ENCODE peak calls at places on chromosomes 4 and X, in seven cellular contexts. C is AG04450, I is kidney epithelial cell, X is B cell, T is thoracic aorta, Z is fibroblast of mammary gland, Y is WERI-Rb-1. A is an unnamed sample.

GRCh38 chrX:40615976-40616375 is 7.3 kb upstream of the MPC1L start:
- DNase-seq in C (no peak), I (no peak), X (no peak), T (no peak), Z (no peak), Y (no peak), A (no peak)

GRCh38 chr4:160351018-160351417 is 1248.1 kb downstream of the RAPGEF2 start:
- DNase-seq in C (no peak), I (no peak), X (no peak), T (no peak), Z (no peak), Y (no peak), A (no peak)

GRCh38 chr4:3688018-3688998 is 77.9 kb upstream of the ADRA2C start:
- DNase-seq in C (no peak), I (no peak), X (no peak), T (no peak), Z (no peak), Y (no peak), A (no peak)

GRCh38 chrX:111876646-111877045 is 665 bp downstream of the TRPC5OS start:
- DNase-seq in C (no peak), I (no peak), X (no peak), T (no peak), Z (no peak), Y (no peak), A (no peak)

GRCh38 chr4:117324851-117325491 is 239.6 kb upstream of the TRAM1L1 start:
- DNase-seq in C (peak), I (peak), X (no peak), T (no peak), Z (peak), Y (no peak), A (no peak)

GRCh38 chrX:87571965-87572364 is 54.4 kb downstream of the KLHL4 start:
- DNase-seq in C (no peak), I (no peak), X (no peak), T (no peak), Z (peak), Y (no peak), A (no peak)

GRCh38 chr4:48779095-48779997 is 733 bp downstream of the FRYL start:
- DNase-seq in C (no peak), I (no peak), X (peak), T (no peak), Z (peak), Y (peak), A (peak)

GRCh38 chr4:24511371-24512063 is 72.8 kb downstream of the DHX15 start:
- DNase-seq in C (peak), I (no peak), X (no peak), T (no peak), Z (no peak), Y (no peak), A (no peak)

GRCh38 chr4:176261481-176261880 is 7.5 kb downstream of the ASB5 start:
- DNase-seq in C (peak), I (no peak), X (no peak), T (no peak), Z (peak), Y (no peak), A (no peak)

GRCh38 chr4:183888564-183888963 is 16.5 kb upstream of the STOX2 start:
- DNase-seq in C (no peak), I (no peak), X (no peak), T (no peak), Z (no peak), Y (no peak), A (no peak)

GRCh38 chrX:112941209-112941788 is 100.7 kb upstream of the AMOT start:
- DNase-seq in C (no peak), I (no peak), X (peak), T (no peak), Z (no peak), Y (no peak), A (peak)

GRCh38 chrX:8783100-8784098 is 17.8 kb downstream of the FAM9A start:
- DNase-seq in C (no peak), I (no peak), X (peak), T (no peak), Z (peak), Y (no peak), A (no peak)

GRCh38 chrX:17164936-17165335 is 210.1 kb upstream of the NHS start:
- DNase-seq in C (no peak), I (no peak), X (no peak), T (no peak), Z (peak), Y (no peak), A (no peak)

GRCh38 chrX:1767026-1767425 is 152.2 kb downstream of the ASMT start:
- DNase-seq in C (no peak), I (no peak), X (no peak), T (no peak), Z (no peak), Y (no peak), A (no peak)

GRCh38 chrX:38803609-38804480 is 2.6 kb downstream of the MID1IP1 start:
- DNase-seq in C (no peak), I (no peak), X (peak), T (peak), Z (peak), Y (peak), A (peak)

GRCh38 chr4:94332983-94333590 is 9.5 kb downstream of the HPGDS start:
- DNase-seq in C (no peak), I (no peak), X (no peak), T (no peak), Z (no peak), Y (no peak), A (no peak)

GRCh38 chr4:124144302-124144701 is 568.2 kb downstream of the ANKRD50 start:
- DNase-seq in C (no peak), I (peak), X (no peak), T (no peak), Z (peak), Y (no peak), A (no peak)

GRCh38 chr4:128583753-128584712 is 225.5 kb upstream of the JADE1 start:
- DNase-seq in C (no peak), I (no peak), X (no peak), T (no peak), Z (peak), Y (no peak), A (no peak)

GRCh38 chrX:11664211-11664888 is 1.4 kb downstream of the ARHGAP6 start:
- DNase-seq in C (no peak), I (no peak), X (no peak), T (no peak), Z (no peak), Y (no peak), A (peak)

GRCh38 chrX:2650865-2651264 is 40.2 kb upstream of the CD99 start:
- DNase-seq in C (no peak), I (no peak), X (no peak), T (no peak), Z (no peak), Y (no peak), A (no peak)

GRCh38 chrX:148555101-148555500 is 54.7 kb downstream of the AFF2 start:
- DNase-seq in C (no peak), I (no peak), X (no peak), T (no peak), Z (no peak), Y (peak), A (no peak)

GRCh38 chr4:169665039-169665732 is 44.8 kb downstream of the CLCN3 start:
- DNase-seq in C (no peak), I (no peak), X (no peak), T (no peak), Z (no peak), Y (no peak), A (no peak)

GRCh38 chrX:21840199-21840557 is 761 bp downstream of the MBTPS2 start:
- DNase-seq in C (no peak), I (no peak), X (no peak), T (no peak), Z (peak), Y (no peak), A (no peak)

GRCh38 chr4:48546336-48546735 is 56.3 kb downstream of the ZAR1 start:
- DNase-seq in C (peak), I (no peak), X (peak), T (no peak), Z (peak), Y (peak), A (no peak)

GRCh38 chrX:27953161-27953560 is 28.1 kb downstream of the DCAF8L1 start:
- DNase-seq in C (no peak), I (no peak), X (no peak), T (no peak), Z (no peak), Y (no peak), A (no peak)

GRCh38 chr4:183098080-183098722 is 856 bp upstream of the WWC2 start:
- DNase-seq in C (no peak), I (no peak), X (peak), T (no peak), Z (peak), Y (no peak), A (peak)

GRCh38 chr4:169188204-169188603 is 82.6 kb downstream of the SH3RF1 start:
- DNase-seq in C (no peak), I (no peak), X (no peak), T (no peak), Z (no peak), Y (no peak), A (no peak)

GRCh38 chrX:7828594-7828993 is 14.4 kb upstream of the VCX start:
- DNase-seq in C (no peak), I (no peak), X (no peak), T (no peak), Z (peak), Y (peak), A (peak)

GRCh38 chrX:14010566-14010965 is 19.1 kb downstream of the GEMIN8 start:
- DNase-seq in C (no peak), I (no peak), X (no peak), T (no peak), Z (peak), Y (no peak), A (no peak)

GRCh38 chr4:183190900-183191527 is 92.0 kb downstream of the WWC2 start:
- DNase-seq in C (no peak), I (no peak), X (no peak), T (no peak), Z (no peak), Y (no peak), A (no peak)

GRCh38 chrX:19174401-19175025 is 52.2 kb upstream of the ADGRG2 start:
- DNase-seq in C (no peak), I (no peak), X (no peak), T (no peak), Z (peak), Y (no peak), A (no peak)

GRCh38 chr4:68344049-68344448 is 5.8 kb downstream of the YTHDC1 start:
- DNase-seq in C (no peak), I (no peak), X (no peak), T (no peak), Z (no peak), Y (no peak), A (no peak)

GRCh38 chr4:151407466-151408379 is 1.3 kb upstream of the FHIP1A start:
- DNase-seq in C (no peak), I (no peak), X (peak), T (no peak), Z (no peak), Y (no peak), A (peak)

GRCh38 chr4:168514249-168514852 is 17.5 kb downstream of the PALLD start:
- DNase-seq in C (no peak), I (no peak), X (peak), T (no peak), Z (peak), Y (no peak), A (peak)

GRCh38 chrX:39559229-39559628 is 538.5 kb downstream of the BCOR start:
- DNase-seq in C (no peak), I (no peak), X (no peak), T (no peak), Z (peak), Y (no peak), A (no peak)

GRCh38 chr4:184097240-184097619 is 120.4 kb downstream of the ENPP6 start:
- DNase-seq in C (no peak), I (no peak), X (peak), T (no peak), Z (peak), Y (no peak), A (peak)

GRCh38 chrX:52509916-52510315 is 6.9 kb downstream of the XAGE1B start:
- DNase-seq in C (no peak), I (no peak), X (no peak), T (no peak), Z (no peak), Y (no peak), A (no peak)

GRCh38 chr4:155403886-155404285 is 27.1 kb upstream of the MAP9 start:
- DNase-seq in C (no peak), I (no peak), X (no peak), T (no peak), Z (peak), Y (no peak), A (no peak)
- TF ChIP-seq CTCF in C (peak), I (peak), X (no peak), T (peak), Z (peak), Y (no peak), A (peak)

GRCh38 chr4:26059391-26060154 is 145.6 kb downstream of the SMIM20 start:
- DNase-seq in C (no peak), I (no peak), X (no peak), T (no peak), Z (no peak), Y (no peak), A (no peak)

GRCh38 chr4:26058537-26058936 is 144.5 kb downstream of the SMIM20 start:
- DNase-seq in C (no peak), I (no peak), X (no peak), T (no peak), Z (no peak), Y (no peak), A (no peak)

GRCh38 chr4:26056406-26056805 is 142.4 kb downstream of the SMIM20 start:
- DNase-seq in C (no peak), I (no peak), X (no peak), T (no peak), Z (no peak), Y (no peak), A (no peak)

GRCh38 chr4:26052663-26053534 is 138.9 kb downstream of the SMIM20 start:
- DNase-seq in C (no peak), I (no peak), X (no peak), T (no peak), Z (no peak), Y (peak), A (no peak)

DNA sequence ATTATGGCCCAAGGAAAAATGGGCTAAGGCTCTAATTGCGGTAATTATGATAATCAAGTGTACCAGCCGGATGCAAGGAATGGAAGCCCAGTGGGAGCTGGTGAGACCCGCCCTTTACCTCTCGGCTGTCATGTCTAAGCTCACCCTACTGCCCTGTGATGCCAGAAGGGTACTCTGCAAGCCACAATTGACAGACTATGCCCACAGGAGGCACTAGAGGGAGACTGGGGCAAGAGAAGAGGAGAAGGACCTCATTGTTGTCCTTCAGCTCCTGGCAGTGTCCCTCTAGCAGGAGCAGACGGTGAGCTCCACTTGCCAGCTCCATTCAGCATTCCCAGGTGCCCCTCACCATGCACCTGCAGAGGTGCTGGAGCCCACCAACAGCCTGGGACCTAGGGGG is 141.8 kb downstream of the SMIM20 start:
- DNase-seq in C (no peak), I (no peak), X (no peak), T (no peak), Z (no peak), Y (no peak), A (no peak)
- TF ChIP-seq CTCF in C (no peak), I (no peak), X (no peak), T (no peak), Z (peak), Y (peak), A (no peak)

GRCh38 chr4:5821665-5822358 is 71.1 kb downstream of the CRMP1 start:
- DNase-seq in C (no peak), I (no peak), X (peak), T (no peak), Z (no peak), Y (peak), A (no peak)
- TF ChIP-seq CTCF in C (peak), I (peak), X (peak), T (peak), Z (peak), Y (peak), A (peak)

GRCh38 chrX:154370882-154371770 is 3.3 kb downstream of the FLNA start:
- DNase-seq in C (peak), I (peak), X (peak), T (peak), Z (peak), Y (peak), A (peak)
- TF ChIP-seq CTCF in C (no peak), I (no peak), X (no peak), T (no peak), Z (no peak), Y (no peak), A (no peak)